ENCODE peak calls at places on chromosomes 16 and 17, in ten cellular contexts. One of them, this sample, is unnamed.

GRCh38 chr17:44977740-44978584 is 9.9 kb upstream of the C1QL1 start:
- DNase-seq in heart left ventricle: no peak
- DNase-seq in cardiac fibroblast: no peak
- DNase-seq in body of pancreas: no peak
- DNase-seq in kidney glomerular epithelial cell: no peak
- DNase-seq in T-helper 1 cell: no peak
- DNase-seq in activated naive CD4-positive, alpha-beta T cell: no peak
- DNase-seq in HFFc6: no peak
- DNase-seq in RPMI7951: no peak
- DNase-seq in BE2C: no peak
- DNase-seq in this sample: no peak

GRCh38 chr16:52103791-52104190 is 443.2 kb downstream of the TOX3 start:
- DNase-seq in heart left ventricle: no peak
- DNase-seq in cardiac fibroblast: no peak
- DNase-seq in body of pancreas: no peak
- DNase-seq in kidney glomerular epithelial cell: no peak
- DNase-seq in T-helper 1 cell: no peak
- DNase-seq in activated naive CD4-positive, alpha-beta T cell: no peak
- DNase-seq in HFFc6: no peak
- DNase-seq in RPMI7951: no peak
- DNase-seq in BE2C: no peak
- DNase-seq in this sample: no peak

GRCh38 chr17:13425390-13425789 is 176.3 kb downstream of the HS3ST3A1 start:
- DNase-seq in heart left ventricle: no peak
- DNase-seq in cardiac fibroblast: no peak
- DNase-seq in body of pancreas: no peak
- DNase-seq in kidney glomerular epithelial cell: no peak
- DNase-seq in T-helper 1 cell: no peak
- DNase-seq in activated naive CD4-positive, alpha-beta T cell: no peak
- DNase-seq in HFFc6: no peak
- DNase-seq in RPMI7951: no peak
- DNase-seq in BE2C: no peak
- DNase-seq in this sample: no peak

GRCh38 chr16:17509194-17509593 is 38.4 kb upstream of the XYLT1 start:
- DNase-seq in heart left ventricle: no peak
- DNase-seq in cardiac fibroblast: no peak
- DNase-seq in body of pancreas: no peak
- DNase-seq in kidney glomerular epithelial cell: no peak
- DNase-seq in T-helper 1 cell: no peak
- DNase-seq in activated naive CD4-positive, alpha-beta T cell: no peak
- DNase-seq in HFFc6: no peak
- DNase-seq in RPMI7951: no peak
- DNase-seq in BE2C: no peak
- DNase-seq in this sample: no peak

GRCh38 chr16:54370653-54371052 is 84.1 kb upstream of the IRX3 start:
- DNase-seq in heart left ventricle: peak; percentile 43
- DNase-seq in cardiac fibroblast: no peak
- DNase-seq in body of pancreas: no peak
- DNase-seq in kidney glomerular epithelial cell: no peak
- DNase-seq in T-helper 1 cell: no peak
- DNase-seq in activated naive CD4-positive, alpha-beta T cell: no peak
- DNase-seq in HFFc6: no peak
- DNase-seq in RPMI7951: no peak
- DNase-seq in BE2C: no peak
- DNase-seq in this sample: no peak

GRCh38 chr17:19651461-19652238 is 3.1 kb downstream of the ALDH3A2 start:
- DNase-seq in heart left ventricle: no peak
- DNase-seq in cardiac fibroblast: no peak
- DNase-seq in body of pancreas: no peak
- DNase-seq in kidney glomerular epithelial cell: peak; percentile 39
- DNase-seq in T-helper 1 cell: no peak
- DNase-seq in activated naive CD4-positive, alpha-beta T cell: no peak
- DNase-seq in HFFc6: no peak
- DNase-seq in RPMI7951: no peak
- DNase-seq in BE2C: no peak
- DNase-seq in this sample: no peak

GRCh38 chr16:74999208-74999682 is 421 bp downstream of the ZNRF1 start:
- DNase-seq in heart left ventricle: peak; percentile 44
- DNase-seq in cardiac fibroblast: peak; percentile 11
- DNase-seq in body of pancreas: peak; percentile 41
- DNase-seq in kidney glomerular epithelial cell: no peak
- DNase-seq in T-helper 1 cell: no peak
- DNase-seq in activated naive CD4-positive, alpha-beta T cell: no peak
- DNase-seq in HFFc6: peak; percentile 9
- DNase-seq in RPMI7951: peak; percentile 29
- DNase-seq in BE2C: peak; percentile 36
- DNase-seq in this sample: no peak

GRCh38 chr16:1002399-1003161 is 21.0 kb downstream of the SOX8 start:
- DNase-seq in heart left ventricle: no peak
- DNase-seq in cardiac fibroblast: peak; percentile 83
- DNase-seq in body of pancreas: no peak
- DNase-seq in kidney glomerular epithelial cell: peak; percentile 42
- DNase-seq in T-helper 1 cell: no peak
- DNase-seq in activated naive CD4-positive, alpha-beta T cell: peak; percentile 35
- DNase-seq in HFFc6: peak; percentile 85
- DNase-seq in RPMI7951: peak; percentile 94
- DNase-seq in BE2C: peak; percentile 51
- DNase-seq in this sample: peak; percentile 94

GRCh38 chr17:37742114-37742761 is 2.6 kb downstream of the HNF1B start:
- DNase-seq in heart left ventricle: no peak
- DNase-seq in cardiac fibroblast: no peak
- DNase-seq in body of pancreas: peak; percentile 41
- DNase-seq in kidney glomerular epithelial cell: no peak
- DNase-seq in T-helper 1 cell: no peak
- DNase-seq in activated naive CD4-positive, alpha-beta T cell: no peak
- DNase-seq in HFFc6: no peak
- DNase-seq in RPMI7951: peak; percentile 11
- DNase-seq in BE2C: no peak
- DNase-seq in this sample: peak; percentile 70

GRCh38 chr17:48068491-48068961 is 20.4 kb downstream of the NFE2L1 start:
- DNase-seq in heart left ventricle: no peak
- DNase-seq in cardiac fibroblast: peak; percentile 77
- DNase-seq in body of pancreas: no peak
- DNase-seq in kidney glomerular epithelial cell: peak; percentile 63
- DNase-seq in T-helper 1 cell: no peak
- DNase-seq in activated naive CD4-positive, alpha-beta T cell: no peak
- DNase-seq in HFFc6: peak; percentile 77
- DNase-seq in RPMI7951: no peak
- DNase-seq in BE2C: peak; percentile 41
- DNase-seq in this sample: no peak

GRCh38 chr16:89060207-89060794 is 33.4 kb upstream of the ACSF3 start:
- DNase-seq in heart left ventricle: no peak
- DNase-seq in cardiac fibroblast: no peak
- DNase-seq in body of pancreas: no peak
- DNase-seq in kidney glomerular epithelial cell: no peak
- DNase-seq in T-helper 1 cell: no peak
- DNase-seq in activated naive CD4-positive, alpha-beta T cell: no peak
- DNase-seq in HFFc6: no peak
- DNase-seq in RPMI7951: no peak
- DNase-seq in BE2C: no peak
- DNase-seq in this sample: no peak

GRCh38 chr17:17061516-17061915 is 19.3 kb downstream of the MPRIP start:
- DNase-seq in heart left ventricle: peak; percentile 12
- DNase-seq in cardiac fibroblast: no peak
- DNase-seq in body of pancreas: no peak
- DNase-seq in kidney glomerular epithelial cell: no peak
- DNase-seq in T-helper 1 cell: no peak
- DNase-seq in activated naive CD4-positive, alpha-beta T cell: no peak
- DNase-seq in HFFc6: no peak
- DNase-seq in RPMI7951: no peak
- DNase-seq in BE2C: no peak
- DNase-seq in this sample: no peak

GRCh38 chr17:77128895-77129567 is 11.7 kb upstream of the SEC14L1 start:
- DNase-seq in heart left ventricle: no peak
- DNase-seq in cardiac fibroblast: no peak
- DNase-seq in body of pancreas: no peak
- DNase-seq in kidney glomerular epithelial cell: no peak
- DNase-seq in T-helper 1 cell: no peak
- DNase-seq in activated naive CD4-positive, alpha-beta T cell: no peak
- DNase-seq in HFFc6: no peak
- DNase-seq in RPMI7951: no peak
- DNase-seq in BE2C: no peak
- DNase-seq in this sample: no peak

GRCh38 chr17:54269886-54270285 is 447.2 kb downstream of the KIF2B start:
- DNase-seq in heart left ventricle: no peak
- DNase-seq in cardiac fibroblast: no peak
- DNase-seq in body of pancreas: no peak
- DNase-seq in kidney glomerular epithelial cell: no peak
- DNase-seq in T-helper 1 cell: no peak
- DNase-seq in activated naive CD4-positive, alpha-beta T cell: no peak
- DNase-seq in HFFc6: no peak
- DNase-seq in RPMI7951: no peak
- DNase-seq in BE2C: no peak
- DNase-seq in this sample: no peak

GRCh38 chr17:41551370-41551769 is 20.5 kb downstream of the KRT9 start:
- DNase-seq in heart left ventricle: no peak
- DNase-seq in cardiac fibroblast: peak; percentile 60
- DNase-seq in body of pancreas: no peak
- DNase-seq in kidney glomerular epithelial cell: no peak
- DNase-seq in T-helper 1 cell: no peak
- DNase-seq in activated naive CD4-positive, alpha-beta T cell: no peak
- DNase-seq in HFFc6: no peak
- DNase-seq in RPMI7951: peak; percentile 62
- DNase-seq in BE2C: no peak
- DNase-seq in this sample: peak; percentile 40

GRCh38 chr17:82204831-82205719 is 7.6 kb downstream of the CCDC57 start:
- DNase-seq in heart left ventricle: no peak
- DNase-seq in cardiac fibroblast: peak; percentile 84
- DNase-seq in body of pancreas: no peak
- DNase-seq in kidney glomerular epithelial cell: peak; percentile 67
- DNase-seq in T-helper 1 cell: no peak
- DNase-seq in activated naive CD4-positive, alpha-beta T cell: no peak
- DNase-seq in HFFc6: peak; percentile 84
- DNase-seq in RPMI7951: peak; percentile 83
- DNase-seq in BE2C: peak; percentile 63
- DNase-seq in this sample: peak; percentile 65

GRCh38 chr17:52035336-52035915 is 123.1 kb downstream of the CA10 start:
- DNase-seq in heart left ventricle: no peak
- DNase-seq in cardiac fibroblast: no peak
- DNase-seq in body of pancreas: no peak
- DNase-seq in kidney glomerular epithelial cell: no peak
- DNase-seq in T-helper 1 cell: no peak
- DNase-seq in activated naive CD4-positive, alpha-beta T cell: no peak
- DNase-seq in HFFc6: no peak
- DNase-seq in RPMI7951: no peak
- DNase-seq in BE2C: no peak
- DNase-seq in this sample: no peak

GRCh38 chr17:56678249-56679144 is 85.0 kb downstream of the NOG start:
- DNase-seq in heart left ventricle: no peak
- DNase-seq in cardiac fibroblast: no peak
- DNase-seq in body of pancreas: no peak
- DNase-seq in kidney glomerular epithelial cell: peak; percentile 21
- DNase-seq in T-helper 1 cell: no peak
- DNase-seq in activated naive CD4-positive, alpha-beta T cell: no peak
- DNase-seq in HFFc6: no peak
- DNase-seq in RPMI7951: no peak
- DNase-seq in BE2C: no peak
- DNase-seq in this sample: no peak

GRCh38 chr17:77214743-77215142 is 74.0 kb downstream of the SEC14L1 start:
- DNase-seq in heart left ventricle: peak; percentile 69
- DNase-seq in cardiac fibroblast: peak; percentile 46
- DNase-seq in body of pancreas: peak; percentile 26
- DNase-seq in kidney glomerular epithelial cell: no peak
- DNase-seq in T-helper 1 cell: no peak
- DNase-seq in activated naive CD4-positive, alpha-beta T cell: no peak
- DNase-seq in HFFc6: peak; percentile 32
- DNase-seq in RPMI7951: peak; percentile 44
- DNase-seq in BE2C: peak; percentile 62
- DNase-seq in this sample: peak; percentile 36

GRCh38 chr16:79009911-79010310 is 590.6 kb downstream of the MAF start:
- DNase-seq in heart left ventricle: no peak
- DNase-seq in cardiac fibroblast: no peak
- DNase-seq in body of pancreas: no peak
- DNase-seq in kidney glomerular epithelial cell: no peak
- DNase-seq in T-helper 1 cell: no peak
- DNase-seq in activated naive CD4-positive, alpha-beta T cell: no peak
- DNase-seq in HFFc6: no peak
- DNase-seq in RPMI7951: no peak
- DNase-seq in BE2C: no peak
- DNase-seq in this sample: no peak

GRCh38 chr17:8442310-8442709 is 6.6 kb downstream of the NDEL1 start:
- DNase-seq in heart left ventricle: no peak
- DNase-seq in cardiac fibroblast: no peak
- DNase-seq in body of pancreas: no peak
- DNase-seq in kidney glomerular epithelial cell: no peak
- DNase-seq in T-helper 1 cell: no peak
- DNase-seq in activated naive CD4-positive, alpha-beta T cell: no peak
- DNase-seq in HFFc6: no peak
- DNase-seq in RPMI7951: no peak
- DNase-seq in BE2C: no peak
- DNase-seq in this sample: no peak

GRCh38 chr17:4945176-4945943 is 3.0 kb downstream of the PFN1 start:
- DNase-seq in heart left ventricle: peak; percentile 76
- DNase-seq in cardiac fibroblast: peak; percentile 96
- DNase-seq in body of pancreas: peak; percentile 66
- DNase-seq in kidney glomerular epithelial cell: peak; percentile 88
- DNase-seq in T-helper 1 cell: peak; percentile 57
- DNase-seq in activated naive CD4-positive, alpha-beta T cell: peak; percentile 42
- DNase-seq in HFFc6: peak; percentile 89
- DNase-seq in RPMI7951: peak; percentile 93
- DNase-seq in BE2C: peak; percentile 69
- DNase-seq in this sample: peak; percentile 71

GRCh38 chr17:6639014-6639650 is 1.4 kb downstream of the KIAA0753 start:
- DNase-seq in heart left ventricle: no peak
- DNase-seq in cardiac fibroblast: no peak
- DNase-seq in body of pancreas: no peak
- DNase-seq in kidney glomerular epithelial cell: no peak
- DNase-seq in T-helper 1 cell: no peak
- DNase-seq in activated naive CD4-positive, alpha-beta T cell: no peak
- DNase-seq in HFFc6: no peak
- DNase-seq in RPMI7951: no peak
- DNase-seq in BE2C: no peak
- DNase-seq in this sample: no peak

GRCh38 chr17:27579304-27579703 is 51.7 kb upstream of the LGALS9 start:
- DNase-seq in heart left ventricle: no peak
- DNase-seq in cardiac fibroblast: no peak
- DNase-seq in body of pancreas: no peak
- DNase-seq in kidney glomerular epithelial cell: no peak
- DNase-seq in T-helper 1 cell: no peak
- DNase-seq in activated naive CD4-positive, alpha-beta T cell: no peak
- DNase-seq in HFFc6: no peak
- DNase-seq in RPMI7951: no peak
- DNase-seq in BE2C: no peak
- DNase-seq in this sample: no peak

GRCh38 chr17:79936661-79937434 is 97.6 kb upstream of the CBX4 start:
- DNase-seq in heart left ventricle: no peak
- DNase-seq in cardiac fibroblast: peak; percentile 40
- DNase-seq in body of pancreas: no peak
- DNase-seq in kidney glomerular epithelial cell: no peak
- DNase-seq in T-helper 1 cell: no peak
- DNase-seq in activated naive CD4-positive, alpha-beta T cell: no peak
- DNase-seq in HFFc6: no peak
- DNase-seq in RPMI7951: no peak
- DNase-seq in BE2C: peak; percentile 56
- DNase-seq in this sample: no peak

GRCh38 chr16:66904846-66905632 is 13.6 kb downstream of the CDH16 start:
- DNase-seq in heart left ventricle: peak; percentile 69
- DNase-seq in cardiac fibroblast: no peak
- DNase-seq in body of pancreas: no peak
- DNase-seq in kidney glomerular epithelial cell: no peak
- DNase-seq in T-helper 1 cell: no peak
- DNase-seq in activated naive CD4-positive, alpha-beta T cell: no peak
- DNase-seq in HFFc6: no peak
- DNase-seq in RPMI7951: no peak
- DNase-seq in BE2C: peak; percentile 5
- DNase-seq in this sample: no peak

GRCh38 chr16:89038811-89039735 is 54.6 kb upstream of the ACSF3 start:
- DNase-seq in heart left ventricle: peak; percentile 16
- DNase-seq in cardiac fibroblast: no peak
- DNase-seq in body of pancreas: no peak
- DNase-seq in kidney glomerular epithelial cell: no peak
- DNase-seq in T-helper 1 cell: no peak
- DNase-seq in activated naive CD4-positive, alpha-beta T cell: no peak
- DNase-seq in HFFc6: no peak
- DNase-seq in RPMI7951: no peak
- DNase-seq in BE2C: peak; percentile 2
- DNase-seq in this sample: no peak

GRCh38 chr17:75829747-75830146 is 14.5 kb downstream of the UNC13D start:
- DNase-seq in heart left ventricle: no peak
- DNase-seq in cardiac fibroblast: no peak
- DNase-seq in body of pancreas: no peak
- DNase-seq in kidney glomerular epithelial cell: no peak
- DNase-seq in T-helper 1 cell: no peak
- DNase-seq in activated naive CD4-positive, alpha-beta T cell: no peak
- DNase-seq in HFFc6: no peak
- DNase-seq in RPMI7951: no peak
- DNase-seq in BE2C: peak; percentile 3
- DNase-seq in this sample: no peak